ENCODE peak calls at places on chromosomes 12 and 14, in seven cellular contexts. G, U, Q, Y, R, C and X are unnamed samples.

GRCh38 chr14:65790185-65790815 is 377.8 kb downstream of the FUT8 start:
- DNase-seq in G (no peak), U (no peak), Q (no peak), Y (no peak), R (no peak), C (peak), X (no peak)

GRCh38 chr14:59244581-59244980 is 56.1 kb downstream of the DAAM1 start:
- DNase-seq in G (no peak), U (no peak), Q (no peak), Y (no peak), R (no peak), C (no peak), X (peak)

GRCh38 chr12:98379106-98379505 is 136.3 kb upstream of the TMPO start:
- DNase-seq in G (no peak), U (no peak), Q (no peak), Y (no peak), R (no peak), C (no peak), X (no peak)

GRCh38 chr12:49039421-49040363 is 20.9 kb downstream of the KMT2D start:
- DNase-seq in G (no peak), U (no peak), Q (no peak), Y (no peak), R (no peak), C (no peak), X (no peak)

GRCh38 chr14:72745991-72746980 is 147.6 kb downstream of the DPF3 start:
- DNase-seq in G (peak), U (no peak), Q (no peak), Y (no peak), R (no peak), C (no peak), X (no peak)

GRCh38 chr12:2624543-2625266 is 170.1 kb upstream of the FKBP4 start:
- DNase-seq in G (peak), U (peak), Q (peak), Y (no peak), R (no peak), C (peak), X (peak)

GRCh38 chr12:90979936-90980335 is 24.8 kb downstream of the EPYC start:
- DNase-seq in G (no peak), U (no peak), Q (no peak), Y (no peak), R (no peak), C (no peak), X (no peak)

GRCh38 chr12:61891632-61892031 is 368.6 kb upstream of the USP15 start:
- DNase-seq in G (no peak), U (no peak), Q (no peak), Y (no peak), R (no peak), C (no peak), X (no peak)

GRCh38 chr12:48716168-48716492 is 377 bp downstream of the CCNT1 start:
- DNase-seq in G (no peak), U (no peak), Q (no peak), Y (no peak), R (no peak), C (no peak), X (no peak)

GRCh38 chr12:108305520-108305919 is 33.6 kb downstream of the CMKLR1 start:
- DNase-seq in G (no peak), U (no peak), Q (peak), Y (no peak), R (no peak), C (peak), X (no peak)

GRCh38 chr12:121992059-121992879 is 29.4 kb upstream of the BCL7A start:
- DNase-seq in G (no peak), U (no peak), Q (no peak), Y (peak), R (peak), C (no peak), X (no peak)

GRCh38 chr14:102201369-102201748 is 61.7 kb downstream of the WDR20 start:
- DNase-seq in G (no peak), U (no peak), Q (no peak), Y (no peak), R (peak), C (no peak), X (no peak)

GRCh38 chr12:2154050-2154449 is 101.3 kb downstream of the CACNA1C start:
- DNase-seq in G (no peak), U (no peak), Q (no peak), Y (no peak), R (no peak), C (no peak), X (no peak)

GRCh38 chr14:23435540-23436326 is at the start of gene MYH7:
- DNase-seq in G (no peak), U (no peak), Q (no peak), Y (peak), R (no peak), C (no peak), X (no peak)

GRCh38 chr14:100434911-100435455 is 111.8 kb downstream of the SLC25A47 start:
- DNase-seq in G (no peak), U (no peak), Q (no peak), Y (no peak), R (no peak), C (no peak), X (no peak)

GRCh38 chr14:25009891-25010290 is 40.1 kb downstream of the STXBP6 start:
- DNase-seq in G (no peak), U (no peak), Q (no peak), Y (peak), R (no peak), C (no peak), X (no peak)

GRCh38 chr14:25006961-25007795 is 42.8 kb downstream of the STXBP6 start:
- DNase-seq in G (no peak), U (no peak), Q (peak), Y (peak), R (no peak), C (no peak), X (no peak)

GRCh38 chr14:25010471-25010870 is 39.5 kb downstream of the STXBP6 start:
- DNase-seq in G (no peak), U (no peak), Q (no peak), Y (no peak), R (no peak), C (no peak), X (no peak)

GRCh38 chr14:25006031-25006430 is 43.9 kb downstream of the STXBP6 start:
- DNase-seq in G (no peak), U (no peak), Q (no peak), Y (no peak), R (no peak), C (no peak), X (no peak)

DNA sequence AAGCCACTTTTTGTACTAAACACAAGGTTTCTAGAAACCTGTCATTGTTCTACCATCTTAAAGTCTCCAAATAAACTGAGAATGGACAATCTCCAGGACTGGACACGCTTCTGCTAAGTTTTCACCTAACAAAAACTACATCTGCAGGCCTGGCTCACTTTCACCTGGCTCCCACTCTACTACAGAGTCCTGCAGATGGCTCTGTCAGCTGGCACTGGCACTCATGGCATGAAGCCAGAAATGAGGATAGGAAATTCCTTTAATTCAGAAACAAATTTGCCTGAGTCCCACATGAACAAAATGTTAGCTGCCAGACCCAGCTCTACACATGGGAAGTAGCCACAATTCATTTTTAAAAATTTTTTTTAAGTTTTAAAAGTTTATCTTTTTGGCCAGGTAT is 42.1 kb downstream of the STXBP6 start:
- DNase-seq in G (no peak), U (no peak), Q (no peak), Y (no peak), R (no peak), C (no peak), X (no peak)
- TF ChIP-seq JUND in G (no peak), U (no peak), Q (no peak), Y (no peak), R (no peak), C (no peak), X (no peak)

GRCh38 chr12:70364695-70365397 is 1.2 kb upstream of the KCNMB4 start:
- DNase-seq in G (no peak), U (no peak), Q (no peak), Y (no peak), R (no peak), C (peak), X (no peak)

GRCh38 chr12:70365398-70365647 is 767 bp upstream of the KCNMB4 start:
- DNase-seq in G (peak), U (no peak), Q (no peak), Y (no peak), R (no peak), C (no peak), X (no peak)

GRCh38 chr12:70366581-70367267 is 634 bp downstream of the KCNMB4 start:
- DNase-seq in G (peak), U (peak), Q (peak), Y (peak), R (no peak), C (peak), X (peak)

GRCh38 chr12:70367268-70368141 is 1.4 kb downstream of the KCNMB4 start:
- DNase-seq in G (no peak), U (no peak), Q (no peak), Y (no peak), R (no peak), C (peak), X (no peak)

DNA sequence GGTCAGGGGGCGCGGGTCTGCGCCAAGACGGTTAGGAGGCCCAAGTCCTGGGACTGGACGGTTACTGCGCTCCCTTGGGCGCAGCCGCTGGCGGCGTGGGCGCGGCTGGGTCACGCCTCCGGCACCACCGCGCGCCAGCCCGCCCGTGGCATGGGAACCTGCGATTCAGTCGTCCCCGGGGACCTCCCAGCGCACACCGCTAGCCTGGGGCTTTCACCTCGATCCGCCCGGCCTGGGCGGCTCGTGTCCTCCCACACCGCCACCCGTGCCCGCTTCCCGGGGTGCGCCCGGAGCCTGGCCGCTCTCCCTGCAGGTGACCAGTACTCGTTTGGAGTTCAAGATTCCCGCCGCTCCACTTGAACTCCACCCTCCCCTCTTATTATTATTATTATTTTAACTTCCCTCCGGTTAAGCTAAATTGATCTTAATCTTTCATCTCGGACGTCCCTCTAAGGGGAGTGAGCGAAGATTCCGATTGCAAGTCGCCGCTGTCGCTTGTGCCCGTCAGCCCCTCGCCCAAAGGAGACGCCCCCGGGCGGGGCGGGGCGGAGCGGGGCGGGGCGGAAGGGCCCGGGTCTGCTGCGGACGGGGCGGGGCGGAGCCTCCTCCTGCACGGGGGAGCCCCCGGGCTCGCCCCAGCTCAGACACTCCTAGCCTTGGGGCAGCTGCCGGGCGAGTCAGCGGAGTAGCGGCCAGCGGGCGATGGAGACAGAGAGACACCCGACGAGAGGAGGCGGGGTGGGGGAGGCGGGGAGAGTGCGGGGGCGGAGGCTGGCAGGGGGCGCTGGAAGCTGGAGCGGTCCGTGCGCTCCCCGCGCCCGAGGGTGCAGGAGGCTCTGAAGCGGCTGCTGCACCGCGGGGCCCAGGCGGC is at the start of gene KCNMB4:
- DNase-seq in G (peak), U (no peak), Q (peak), Y (peak), R (peak), C (peak), X (peak)
- TF ChIP-seq JUND in G (no peak), U (no peak), Q (no peak), Y (no peak), R (no peak), C (no peak), X (no peak)

DNA sequence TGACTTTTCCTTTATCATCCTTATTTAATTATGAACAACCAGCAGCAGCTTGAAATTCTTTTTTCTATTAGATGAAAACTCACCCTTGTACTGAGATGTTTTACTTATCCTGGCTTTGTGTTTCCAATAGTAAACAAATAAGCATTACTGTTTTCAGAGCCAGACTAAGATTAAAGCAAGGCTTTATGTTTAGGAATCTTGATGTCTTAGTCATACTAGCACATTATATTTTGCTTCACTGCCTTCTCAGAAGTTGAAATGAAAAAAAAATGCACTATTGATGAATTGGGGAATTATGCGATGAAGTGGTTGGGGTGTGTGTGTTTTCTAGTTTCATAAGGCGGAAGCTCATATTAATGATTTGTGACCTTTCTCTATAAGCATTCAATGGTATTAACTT is 301.2 kb upstream of the E2F7 start:
- DNase-seq in G (no peak), U (no peak), Q (no peak), Y (no peak), R (no peak), C (no peak), X (no peak)
- TF ChIP-seq JUND in G (no peak), U (no peak), Q (no peak), Y (no peak), R (no peak), C (no peak), X (no peak)

DNA sequence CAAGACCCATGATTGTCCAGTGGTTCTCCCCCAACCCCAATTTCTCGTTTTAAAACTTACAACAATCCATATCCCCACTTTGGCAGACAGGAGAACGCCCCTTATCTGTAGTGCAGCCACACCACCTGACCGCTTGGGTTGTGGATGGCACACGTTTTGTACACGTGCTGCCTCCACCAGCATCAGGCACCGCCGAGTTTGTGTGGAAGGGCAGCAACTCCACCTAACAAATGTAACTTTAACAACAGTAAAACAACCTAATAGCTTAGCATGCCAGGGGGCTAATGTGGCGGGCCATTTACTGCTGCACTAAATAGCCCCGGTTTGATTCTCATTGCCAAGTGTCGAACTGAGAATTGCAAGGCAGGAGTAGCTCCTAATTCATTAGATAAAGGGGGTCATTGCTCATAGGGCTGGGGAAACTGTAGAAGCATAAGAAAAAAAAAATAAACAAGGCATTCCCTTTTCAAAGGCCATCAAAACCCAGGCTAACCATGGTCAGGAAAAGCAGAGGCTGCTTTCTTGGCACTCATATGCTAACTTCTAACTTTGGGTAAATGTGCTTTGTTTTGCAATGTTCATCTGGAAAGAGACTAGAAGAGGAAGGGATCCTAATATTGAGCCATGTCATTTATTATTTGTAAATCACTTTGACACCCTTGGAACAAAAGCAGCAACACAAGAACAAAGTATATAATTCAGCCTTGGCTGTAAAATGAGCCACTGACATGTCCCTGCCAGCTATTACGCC is 279.7 kb upstream of the SOX5 start:
- DNase-seq in G (no peak), U (no peak), Q (no peak), Y (no peak), R (no peak), C (no peak), X (no peak)
- TF ChIP-seq JUND in G (no peak), U (no peak), Q (no peak), Y (no peak), R (no peak), C (no peak), X (no peak)

GRCh38 chr12:106987846-106988245 is 900 bp upstream of the MTERF2 start:
- DNase-seq in G (no peak), U (no peak), Q (no peak), Y (no peak), R (no peak), C (no peak), X (no peak)

GRCh38 chr12:106986625-106987389 is at the start of gene MTERF2:
- DNase-seq in G (peak), U (peak), Q (peak), Y (peak), R (peak), C (peak), X (peak)

GRCh38 chr12:106986135-106986534 is 811 bp downstream of the MTERF2 start:
- DNase-seq in G (no peak), U (no peak), Q (no peak), Y (no peak), R (no peak), C (no peak), X (no peak)

GRCh38 chr12:106984588-106985137 is 2.3 kb downstream of the MTERF2 start:
- DNase-seq in G (no peak), U (no peak), Q (peak), Y (no peak), R (no peak), C (no peak), X (no peak)

GRCh38 chr12:106985479-106985878 is 1.5 kb downstream of the MTERF2 start:
- DNase-seq in G (no peak), U (no peak), Q (peak), Y (peak), R (no peak), C (no peak), X (no peak)
- TF ChIP-seq JUND in G (no peak), U (no peak), Q (no peak), Y (no peak), R (no peak), C (no peak), X (no peak)

GRCh38 chr12:127625372-127625771 is 641.6 kb upstream of the TMEM132C start:
- DNase-seq in G (no peak), U (no peak), Q (no peak), Y (no peak), R (no peak), C (no peak), X (no peak)

GRCh38 chr12:127623362-127623761 is 643.6 kb upstream of the TMEM132C start:
- DNase-seq in G (no peak), U (no peak), Q (no peak), Y (no peak), R (no peak), C (no peak), X (no peak)

GRCh38 chr12:127628655-127629054 is 638.3 kb upstream of the TMEM132C start:
- DNase-seq in G (no peak), U (no peak), Q (no peak), Y (no peak), R (no peak), C (no peak), X (no peak)

GRCh38 chr12:127632431-127632830 is 634.5 kb upstream of the TMEM132C start:
- DNase-seq in G (no peak), U (no peak), Q (no peak), Y (no peak), R (no peak), C (no peak), X (no peak)

GRCh38 chr12:127629066-127629820 is 637.7 kb upstream of the TMEM132C start:
- DNase-seq in G (no peak), U (no peak), Q (no peak), Y (no peak), R (no peak), C (no peak), X (no peak)
- TF ChIP-seq JUND in G (no peak), U (no peak), Q (no peak), Y (no peak), R (no peak), C (no peak), X (no peak)

DNA sequence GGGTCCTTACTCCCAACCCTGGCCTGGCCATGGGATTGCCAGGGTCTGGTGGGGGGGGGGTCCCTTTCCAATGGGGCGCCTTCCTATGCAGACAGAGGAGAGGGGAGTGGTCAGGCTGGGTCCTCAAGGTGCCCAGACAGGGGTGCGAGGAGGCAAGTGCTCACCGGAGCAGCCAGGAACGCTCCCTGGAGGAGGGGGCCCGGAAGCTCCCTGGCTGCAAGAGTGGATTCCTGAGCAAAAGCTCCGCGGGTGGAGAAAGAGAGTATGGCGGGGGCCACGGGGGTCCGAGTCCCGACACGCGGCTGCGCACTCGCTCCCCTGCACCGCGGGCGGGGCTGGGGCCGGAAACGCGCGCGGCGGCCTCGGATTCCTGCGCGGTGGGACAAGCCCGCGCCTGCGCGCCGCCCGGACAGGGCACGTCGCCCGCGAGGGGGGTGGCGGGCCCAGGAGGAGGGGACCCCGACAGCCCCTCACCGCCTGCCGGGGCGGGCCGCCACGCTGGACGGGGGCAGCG is 27.7 kb upstream of the GPR132 start:
- DNase-seq in G (peak), U (no peak), Q (peak), Y (no peak), R (no peak), C (peak), X (peak)
- TF ChIP-seq JUND in G (no peak), U (no peak), Q (no peak), Y (no peak), R (no peak), C (no peak), X (no peak)

DNA sequence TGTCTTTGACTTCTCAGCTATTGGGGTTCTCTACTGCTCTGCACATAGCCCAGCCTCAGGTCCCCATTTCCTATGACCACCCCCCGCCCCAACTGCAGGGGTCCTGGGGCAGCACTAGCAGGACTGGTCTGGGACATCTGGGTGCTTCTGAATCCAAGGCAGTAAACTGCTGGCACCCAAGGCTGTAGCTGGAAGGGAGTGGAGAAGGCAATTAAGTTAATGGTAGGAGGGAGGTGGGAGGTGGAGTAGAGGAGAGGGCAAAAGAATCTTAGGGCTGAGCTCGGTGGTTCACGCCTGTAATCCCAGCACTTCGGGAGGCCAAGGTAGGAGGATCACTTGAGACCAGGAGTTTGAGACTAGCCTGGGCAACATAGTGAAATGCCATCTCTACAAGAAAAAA is 11.5 kb downstream of the PLEK2 start:
- DNase-seq in G (peak), U (no peak), Q (no peak), Y (no peak), R (no peak), C (no peak), X (no peak)
- TF ChIP-seq JUND in G (no peak), U (no peak), Q (no peak), Y (no peak), R (no peak), C (no peak), X (no peak)